ENCODE peak calls at places on chromosomes 16 and 17, in nine cellular contexts. M is neural progenitor cell; F is astrocyte; I is CD4-positive, alpha-beta memory T cell; D is A549; U is Peyer's patch; S is tibial artery; N is lower lobe of right lung; J is CD8-positive, alpha-beta T cell. A is an unnamed sample.

GRCh38 chr16:68779891-68780290 is 42.8 kb downstream of the CDH1 start:
- DNase-seq in D (no peak), I (no peak), M (no peak), S (no peak), F (no peak), N (no peak), U (no peak), J (no peak), A (no peak)

GRCh38 chr17:143785-144281 is 6.5 kb downstream of the SCGB1C2 start:
- DNase-seq in S (peak; percentile 63), U (peak; percentile 94), M (peak; percentile 90), I (peak; percentile 79), F (peak; percentile 10), N (peak; percentile 85), J (peak; percentile 69), D (peak; percentile 85), A (peak; percentile 86)

GRCh38 chr17:80619535-80620235 is 75.0 kb downstream of the RPTOR start:
- DNase-seq in I (no peak), U (no peak), F (peak; percentile 50), J (no peak), S (no peak), M (no peak), D (peak; percentile 39), N (no peak), A (no peak)

GRCh38 chr17:46977348-46977747 is 1.7 kb downstream of the RPRML start:
- DNase-seq in F (peak; percentile 11), J (no peak), N (no peak), D (peak; percentile 89), U (no peak), M (peak; percentile 93), S (no peak), I (no peak), A (peak; percentile 47)

GRCh38 chr16:6704306-6704705 is 628.3 kb upstream of the RBFOX1 start:
- DNase-seq in D (no peak), U (no peak), M (no peak), F (no peak), S (no peak), N (no peak), I (no peak), J (no peak), A (no peak)

GRCh38 chr17:76104140-76104895 is 731 bp upstream of the EXOC7 start:
- DNase-seq in F (no peak), U (no peak), I (no peak), J (no peak), D (no peak), N (peak; percentile 49), S (no peak), M (no peak), A (no peak)

GRCh38 chr17:62680541-62681052 is 53.1 kb downstream of the MRC2 start:
- DNase-seq in S (no peak), U (peak; percentile 48), N (peak; percentile 38), M (no peak), D (no peak), F (no peak), J (no peak), I (no peak), A (no peak)

GRCh38 chr16:88665148-88665547 is 2.3 kb upstream of the MVD start:
- DNase-seq in J (no peak), U (no peak), D (no peak), I (no peak), M (no peak), F (no peak), S (no peak), N (no peak), A (peak; percentile 67)

GRCh38 chr17:35612924-35613521 is 25.9 kb downstream of the AP2B1 start:
- DNase-seq in S (peak; percentile 50), D (peak; percentile 68), U (peak; percentile 58), F (peak; percentile 27), N (no peak), I (peak; percentile 16), J (no peak), M (peak; percentile 66), A (peak; percentile 80)

GRCh38 chr17:82390860-82391435 is 19.4 kb downstream of the UTS2R start:
- DNase-seq in S (no peak), N (no peak), D (no peak), F (no peak), M (no peak), I (no peak), J (no peak), U (no peak), A (no peak)

GRCh38 chr17:46061435-46061834 is 62.4 kb downstream of the STH start:
- DNase-seq in U (no peak), S (no peak), N (no peak), M (no peak), J (no peak), F (no peak), D (peak; percentile 42), I (no peak), A (no peak)

GRCh38 chr16:80081851-80082250 is 458.9 kb upstream of the DYNLRB2 start:
- DNase-seq in I (no peak), F (no peak), J (no peak), U (peak; percentile 76), N (no peak), D (no peak), S (no peak), M (no peak), A (no peak)

DNA sequence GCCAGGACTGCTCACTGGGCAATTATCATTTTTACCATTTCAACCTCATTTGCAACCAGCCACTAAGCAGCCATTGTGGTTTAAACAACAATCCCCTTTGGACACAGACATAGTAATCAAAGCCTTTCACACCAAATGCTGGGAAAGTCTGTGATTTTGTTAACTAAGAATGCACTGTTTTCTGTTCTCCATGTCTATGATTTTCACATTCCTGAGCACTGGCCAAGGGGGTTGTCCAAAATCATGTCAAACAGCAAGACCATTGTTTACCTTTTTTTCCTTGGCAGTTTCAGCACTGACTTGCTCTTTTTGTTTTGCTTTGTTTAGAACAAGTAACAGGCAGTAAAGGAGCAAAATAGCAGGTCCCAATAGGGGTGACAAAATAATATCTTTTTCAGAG is 106.3 kb upstream of the SIAH1 start:
- DNase-seq in D (no peak), U (no peak), M (no peak), J (no peak), S (no peak), N (no peak), I (no peak), F (peak; percentile 75), A (no peak)
- H3K4me1 ChIP-seq in D (peaks cover 5% of the 10 kb centered on the region), U (no peaks in the 10 kb centered on the region), M (no peaks in the 10 kb centered on the region), J (no peaks in the 10 kb centered on the region), S (no peaks in the 10 kb centered on the region), N (no peaks in the 10 kb centered on the region), I (no peaks in the 10 kb centered on the region), F (no peaks in the 10 kb centered on the region), A (no peaks in the 10 kb centered on the region)

GRCh38 chr16:81551141-81551808 is 106.7 kb downstream of the CMIP start:
- DNase-seq in M (no peak), S (no peak), F (peak; percentile 78), J (no peak), U (no peak), D (no peak), I (no peak), N (peak; percentile 38), A (no peak)
- H3K4me1 ChIP-seq in M (peaks cover 9% of the 10 kb centered on the region), S (peaks cover 8% of the 10 kb centered on the region), F (peaks cover 38% of the 10 kb centered on the region), J (no peaks in the 10 kb centered on the region), U (peaks cover 78% of the 10 kb centered on the region), D (peaks cover 98% of the 10 kb centered on the region), I (peaks cover 27% of the 10 kb centered on the region), N (peaks cover 40% of the 10 kb centered on the region), A (no peaks in the 10 kb centered on the region)

GRCh38 chr17:78329263-78330059 is 30.4 kb downstream of the SOCS3 start:
- DNase-seq in D (peak; percentile 55), I (no peak), N (no peak), S (no peak), F (peak; percentile 76), J (no peak), M (no peak), U (no peak), A (no peak)

GRCh38 chr17:78332530-78332929 is 27.3 kb downstream of the SOCS3 start:
- DNase-seq in N (no peak), I (no peak), F (no peak), S (no peak), D (no peak), J (no peak), M (no peak), U (no peak), A (no peak)

GRCh38 chr17:78327880-78328279 is 32.0 kb downstream of the SOCS3 start:
- DNase-seq in M (no peak), N (no peak), D (no peak), F (no peak), U (no peak), S (no peak), I (no peak), J (no peak), A (no peak)

GRCh38 chr17:78332991-78333390 is 26.9 kb downstream of the SOCS3 start:
- DNase-seq in F (no peak), U (no peak), S (no peak), D (no peak), I (peak; percentile 39), J (no peak), M (no peak), N (no peak), A (no peak)

DNA sequence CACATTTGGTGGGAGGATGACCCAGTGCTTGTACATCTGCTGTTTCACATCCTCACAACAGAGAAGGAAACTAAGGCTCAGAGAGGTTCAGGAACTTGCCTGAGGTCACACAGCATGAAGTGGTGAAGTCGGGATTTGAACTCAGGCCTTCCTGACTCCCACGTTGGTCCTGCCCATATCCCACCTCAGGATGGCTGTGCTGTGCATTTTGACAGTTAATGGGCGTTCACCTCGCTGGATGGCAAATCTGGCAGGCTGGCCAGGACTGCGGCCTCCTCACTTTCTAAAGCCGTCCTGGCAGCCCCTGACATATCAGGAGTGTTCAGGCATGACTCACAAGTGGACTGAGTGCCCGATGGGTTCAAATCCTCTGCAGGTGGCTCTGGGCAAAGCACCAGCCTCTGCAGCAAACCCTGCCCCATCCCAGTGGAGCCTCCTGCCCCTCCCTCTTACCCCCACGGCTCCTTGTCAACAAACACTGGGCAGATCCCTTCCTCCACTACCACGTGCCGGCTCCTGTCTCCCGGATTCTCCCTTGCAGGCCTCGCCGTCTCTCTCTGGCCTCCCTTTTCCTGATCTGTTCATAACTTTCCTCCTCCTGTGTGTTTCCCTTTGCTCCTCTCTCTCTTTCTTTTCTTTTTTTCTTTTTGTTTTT is 29.2 kb downstream of the SOCS3 start:
- DNase-seq in U (no peak), N (no peak), D (peak; percentile 92), F (peak; percentile 51), J (no peak), M (no peak), S (no peak), I (no peak), A (no peak)
- H3K4me1 ChIP-seq in U (peaks cover 5% of the 10 kb centered on the region), N (peaks cover 21% of the 10 kb centered on the region), D (peaks cover 59% of the 10 kb centered on the region), F (peaks cover 39% of the 10 kb centered on the region), J (peaks cover 21% of the 10 kb centered on the region), M (no peaks in the 10 kb centered on the region), S (no peaks in the 10 kb centered on the region), I (peaks cover 31% of the 10 kb centered on the region), A (no peaks in the 10 kb centered on the region)

DNA sequence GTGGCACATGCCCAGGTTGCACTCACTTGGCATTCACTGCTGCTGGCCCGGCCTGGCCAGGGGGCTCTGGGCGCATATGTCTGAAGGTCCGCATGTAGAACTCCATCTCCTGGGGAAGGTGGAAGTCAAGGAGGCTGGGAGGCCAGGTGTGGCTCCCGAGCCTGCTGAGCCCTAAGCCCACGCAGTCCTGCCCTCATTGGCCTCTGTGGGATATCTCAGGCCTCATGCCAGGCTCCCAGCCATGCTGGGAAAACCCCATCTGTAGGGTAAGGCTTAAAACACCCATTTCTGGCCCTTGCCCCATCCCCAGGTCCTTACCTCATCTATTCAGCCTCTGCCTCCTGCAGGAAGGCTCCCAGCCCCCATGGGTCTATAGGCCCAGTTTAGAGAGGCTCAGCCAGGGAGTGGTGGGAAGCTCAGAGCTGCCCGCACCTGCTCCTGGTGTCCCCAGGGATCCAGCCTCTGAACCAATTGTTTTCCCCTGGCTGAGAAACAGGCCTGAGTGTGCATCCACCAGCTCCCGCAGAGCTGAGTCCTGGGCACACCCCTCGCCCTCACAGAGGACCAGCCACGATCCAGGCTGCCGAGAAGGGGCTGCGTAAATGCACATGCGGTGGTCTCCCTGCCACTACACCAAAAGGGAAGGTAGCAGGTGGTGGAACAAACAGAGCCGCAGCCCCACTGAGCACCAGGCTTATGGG is 2.3 kb upstream of the TPPP3 start:
- DNase-seq in D (no peak), J (no peak), U (no peak), I (no peak), M (peak; percentile 67), N (no peak), S (no peak), F (no peak), A (no peak)
- H3K4me1 ChIP-seq in D (peaks cover 15% of the 10 kb centered on the region), J (peaks cover 15% of the 10 kb centered on the region), U (peaks cover 73% of the 10 kb centered on the region), I (peaks cover 15% of the 10 kb centered on the region), M (peaks cover 47% of the 10 kb centered on the region), N (peaks cover 77% of the 10 kb centered on the region), S (peaks cover 28% of the 10 kb centered on the region), F (peaks cover 25% of the 10 kb centered on the region), A (peaks cover 13% of the 10 kb centered on the region)

A was measured in Karpas-422.